ENCODE peak calls at places on chromosomes 4 and X, in six cellular contexts. One of them, this sample, is unnamed.

GRCh38 chr4:182143822-182144620 is 99.2 kb upstream of the TENM3 start:
- DNase-seq in mammary epithelial cell: peak
- DNase-seq in Peyer's patch: no peak
- DNase-seq in spleen: no peak
- DNase-seq in tibial artery: no peak
- DNase-seq in BJ: no peak
- DNase-seq in this sample: no peak

GRCh38 chr4:25677943-25678342 is 22.3 kb downstream of the SLC34A2 start:
- DNase-seq in mammary epithelial cell: no peak
- DNase-seq in Peyer's patch: no peak
- DNase-seq in spleen: no peak
- DNase-seq in tibial artery: no peak
- DNase-seq in BJ: no peak
- DNase-seq in this sample: no peak

GRCh38 chr4:120070191-120070590 is 3.5 kb upstream of the MAD2L1 start:
- DNase-seq in mammary epithelial cell: peak
- DNase-seq in Peyer's patch: no peak
- DNase-seq in spleen: no peak
- DNase-seq in tibial artery: no peak
- DNase-seq in BJ: peak
- DNase-seq in this sample: no peak

GRCh38 chr4:48002267-48002666 is 14.2 kb downstream of the CNGA1 start:
- DNase-seq in mammary epithelial cell: no peak
- DNase-seq in Peyer's patch: no peak
- DNase-seq in spleen: no peak
- DNase-seq in tibial artery: no peak
- DNase-seq in BJ: no peak
- DNase-seq in this sample: no peak

GRCh38 chr4:20176881-20177280 is 74.8 kb upstream of the SLIT2 start:
- DNase-seq in mammary epithelial cell: peak
- DNase-seq in Peyer's patch: no peak
- DNase-seq in spleen: no peak
- DNase-seq in tibial artery: no peak
- DNase-seq in BJ: no peak
- DNase-seq in this sample: no peak

GRCh38 chrX:19888419-19888879 is 1.0 kb upstream of the SH3KBP1 start:
- DNase-seq in mammary epithelial cell: peak
- DNase-seq in Peyer's patch: no peak
- DNase-seq in spleen: no peak
- DNase-seq in tibial artery: peak
- DNase-seq in BJ: peak
- DNase-seq in this sample: peak

GRCh38 chrX:140274761-140275525 is 229.9 kb downstream of the SOX3 start:
- DNase-seq in mammary epithelial cell: peak
- DNase-seq in Peyer's patch: no peak
- DNase-seq in spleen: no peak
- DNase-seq in tibial artery: no peak
- DNase-seq in BJ: no peak
- DNase-seq in this sample: no peak

GRCh38 chrX:47838361-47838760 is 1.7 kb downstream of the ZNF81 start:
- DNase-seq in mammary epithelial cell: no peak
- DNase-seq in Peyer's patch: no peak
- DNase-seq in spleen: no peak
- DNase-seq in tibial artery: no peak
- DNase-seq in BJ: no peak
- DNase-seq in this sample: no peak

GRCh38 chr4:72569719-72570235 is 756 bp upstream of the ADAMTS3 start:
- DNase-seq in mammary epithelial cell: no peak
- DNase-seq in Peyer's patch: no peak
- DNase-seq in spleen: no peak
- DNase-seq in tibial artery: no peak
- DNase-seq in BJ: no peak
- DNase-seq in this sample: no peak

GRCh38 chrX:137427813-137428212 is 138.1 kb upstream of the ZIC3 start:
- DNase-seq in mammary epithelial cell: no peak
- DNase-seq in Peyer's patch: no peak
- DNase-seq in spleen: no peak
- DNase-seq in tibial artery: no peak
- DNase-seq in BJ: no peak
- DNase-seq in this sample: no peak

GRCh38 chr4:47849466-47849865 is 11.6 kb upstream of the CORIN start:
- DNase-seq in mammary epithelial cell: no peak
- DNase-seq in Peyer's patch: no peak
- DNase-seq in spleen: no peak
- DNase-seq in tibial artery: no peak
- DNase-seq in BJ: no peak
- DNase-seq in this sample: no peak

GRCh38 chr4:169283114-169283509 is 12.4 kb upstream of the SH3RF1 start:
- DNase-seq in mammary epithelial cell: peak
- DNase-seq in Peyer's patch: no peak
- DNase-seq in spleen: no peak
- DNase-seq in tibial artery: no peak
- DNase-seq in BJ: peak
- DNase-seq in this sample: no peak

GRCh38 chr4:113958766-113959540 is 20.5 kb downstream of the ARSJ start:
- DNase-seq in mammary epithelial cell: peak
- DNase-seq in Peyer's patch: no peak
- DNase-seq in spleen: no peak
- DNase-seq in tibial artery: no peak
- DNase-seq in BJ: peak
- DNase-seq in this sample: no peak

GRCh38 chr4:165379662-165380061 is 854 bp downstream of the CPE start:
- DNase-seq in mammary epithelial cell: no peak
- DNase-seq in Peyer's patch: no peak
- DNase-seq in spleen: no peak
- DNase-seq in tibial artery: peak
- DNase-seq in BJ: no peak
- DNase-seq in this sample: no peak

GRCh38 chr4:1621526-1621925 is 62.6 kb downstream of the FAM53A start:
- DNase-seq in mammary epithelial cell: no peak
- DNase-seq in Peyer's patch: no peak
- DNase-seq in spleen: no peak
- DNase-seq in tibial artery: no peak
- DNase-seq in BJ: no peak
- DNase-seq in this sample: no peak

GRCh38 chrX:132217203-132218073 is 1.8 kb downstream of the RAP2C start:
- DNase-seq in mammary epithelial cell: peak
- DNase-seq in Peyer's patch: peak
- DNase-seq in spleen: peak
- DNase-seq in tibial artery: peak
- DNase-seq in BJ: no peak
- DNase-seq in this sample: peak

GRCh38 chr4:113447695-113448265 is 313.8 kb downstream of the CAMK2D start:
- DNase-seq in mammary epithelial cell: no peak
- DNase-seq in Peyer's patch: no peak
- DNase-seq in spleen: no peak
- DNase-seq in tibial artery: no peak
- DNase-seq in BJ: no peak
- DNase-seq in this sample: no peak

GRCh38 chr4:16225996-16226815 is at the start of gene TAPT1:
- DNase-seq in mammary epithelial cell: peak
- DNase-seq in Peyer's patch: peak
- DNase-seq in spleen: peak
- DNase-seq in tibial artery: peak
- DNase-seq in BJ: no peak
- DNase-seq in this sample: peak

GRCh38 chr4:102411416-102411815 is 66.1 kb upstream of the SLC39A8 start:
- DNase-seq in mammary epithelial cell: peak
- DNase-seq in Peyer's patch: no peak
- DNase-seq in spleen: no peak
- DNase-seq in tibial artery: no peak
- DNase-seq in BJ: no peak
- DNase-seq in this sample: no peak

GRCh38 chr4:177008071-177008835 is 215.5 kb upstream of the VEGFC start:
- DNase-seq in mammary epithelial cell: peak
- DNase-seq in Peyer's patch: no peak
- DNase-seq in spleen: no peak
- DNase-seq in tibial artery: no peak
- DNase-seq in BJ: no peak
- DNase-seq in this sample: no peak

GRCh38 chr4:85005865-85006377 is 39.4 kb upstream of the WDFY3 start:
- DNase-seq in mammary epithelial cell: peak
- DNase-seq in Peyer's patch: no peak
- DNase-seq in spleen: no peak
- DNase-seq in tibial artery: no peak
- DNase-seq in BJ: peak
- DNase-seq in this sample: no peak

GRCh38 chr4:126385954-126386353 is 1071.2 kb downstream of the FAT4 start:
- DNase-seq in mammary epithelial cell: no peak
- DNase-seq in Peyer's patch: no peak
- DNase-seq in spleen: no peak
- DNase-seq in tibial artery: no peak
- DNase-seq in BJ: no peak
- DNase-seq in this sample: no peak

GRCh38 chr4:86720508-86721068 is 126.5 kb downstream of the PTPN13 start:
- DNase-seq in mammary epithelial cell: peak
- DNase-seq in Peyer's patch: no peak
- DNase-seq in spleen: no peak
- DNase-seq in tibial artery: no peak
- DNase-seq in BJ: no peak
- DNase-seq in this sample: no peak

GRCh38 chr4:18020145-18020670 is 1.3 kb downstream of the LCORL start:
- DNase-seq in mammary epithelial cell: peak
- DNase-seq in Peyer's patch: peak
- DNase-seq in spleen: no peak
- DNase-seq in tibial artery: no peak
- DNase-seq in BJ: no peak
- DNase-seq in this sample: no peak

GRCh38 chr4:151407466-151408379 is 1.3 kb upstream of the FHIP1A start:
- DNase-seq in mammary epithelial cell: peak
- DNase-seq in Peyer's patch: peak
- DNase-seq in spleen: peak
- DNase-seq in tibial artery: peak
- DNase-seq in BJ: no peak
- DNase-seq in this sample: peak

GRCh38 chr4:72418458-72418857 is 150.6 kb downstream of the ADAMTS3 start:
- DNase-seq in mammary epithelial cell: peak
- DNase-seq in Peyer's patch: no peak
- DNase-seq in spleen: no peak
- DNase-seq in tibial artery: peak
- DNase-seq in BJ: peak
- DNase-seq in this sample: no peak

GRCh38 chrX:13533726-13534125 is 35.7 kb upstream of the EGFL6 start:
- DNase-seq in mammary epithelial cell: peak
- DNase-seq in Peyer's patch: no peak
- DNase-seq in spleen: no peak
- DNase-seq in tibial artery: no peak
- DNase-seq in BJ: no peak
- DNase-seq in this sample: no peak

DNA sequence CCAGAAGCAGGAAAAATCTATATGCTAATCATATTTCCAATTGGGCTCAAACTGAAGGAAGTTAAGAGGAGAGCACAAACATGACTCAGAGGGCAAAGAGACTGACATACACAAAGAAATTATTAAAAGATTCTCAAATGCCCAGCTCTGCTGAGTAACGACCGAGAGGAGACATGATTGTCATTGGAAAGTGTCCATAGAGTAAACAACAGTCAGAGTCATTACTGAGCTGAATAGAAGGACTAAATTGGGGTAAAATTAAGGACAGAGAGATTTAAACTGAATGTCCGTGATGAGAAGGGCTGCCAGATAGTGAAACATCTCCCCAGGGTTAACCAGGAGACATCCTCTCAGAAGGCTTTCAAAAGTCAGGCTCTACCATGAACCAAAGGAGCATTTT is 111.2 kb upstream of the GALNT7 start:
- DNase-seq in mammary epithelial cell: no peak
- DNase-seq in Peyer's patch: no peak
- DNase-seq in spleen: no peak
- DNase-seq in tibial artery: no peak
- DNase-seq in BJ: no peak
- DNase-seq in this sample: no peak
- H3K4me3 ChIP-seq in mammary epithelial cell: no peak
- H3K4me3 ChIP-seq in Peyer's patch: no peak
- H3K4me3 ChIP-seq in spleen: no peak
- H3K4me3 ChIP-seq in tibial artery: no peak
- H3K4me3 ChIP-seq in BJ: no peak
- H3K4me3 ChIP-seq in this sample: no peak

GRCh38 chrX:43973249-43973672 is at the start of gene NDP:
- DNase-seq in mammary epithelial cell: no peak
- DNase-seq in Peyer's patch: no peak
- DNase-seq in spleen: no peak
- DNase-seq in tibial artery: no peak
- DNase-seq in BJ: no peak
- DNase-seq in this sample: no peak
- H3K4me3 ChIP-seq in mammary epithelial cell: peak
- H3K4me3 ChIP-seq in Peyer's patch: peak
- H3K4me3 ChIP-seq in spleen: no peak
- H3K4me3 ChIP-seq in tibial artery: peak
- H3K4me3 ChIP-seq in BJ: peak
- H3K4me3 ChIP-seq in this sample: peak

DNA sequence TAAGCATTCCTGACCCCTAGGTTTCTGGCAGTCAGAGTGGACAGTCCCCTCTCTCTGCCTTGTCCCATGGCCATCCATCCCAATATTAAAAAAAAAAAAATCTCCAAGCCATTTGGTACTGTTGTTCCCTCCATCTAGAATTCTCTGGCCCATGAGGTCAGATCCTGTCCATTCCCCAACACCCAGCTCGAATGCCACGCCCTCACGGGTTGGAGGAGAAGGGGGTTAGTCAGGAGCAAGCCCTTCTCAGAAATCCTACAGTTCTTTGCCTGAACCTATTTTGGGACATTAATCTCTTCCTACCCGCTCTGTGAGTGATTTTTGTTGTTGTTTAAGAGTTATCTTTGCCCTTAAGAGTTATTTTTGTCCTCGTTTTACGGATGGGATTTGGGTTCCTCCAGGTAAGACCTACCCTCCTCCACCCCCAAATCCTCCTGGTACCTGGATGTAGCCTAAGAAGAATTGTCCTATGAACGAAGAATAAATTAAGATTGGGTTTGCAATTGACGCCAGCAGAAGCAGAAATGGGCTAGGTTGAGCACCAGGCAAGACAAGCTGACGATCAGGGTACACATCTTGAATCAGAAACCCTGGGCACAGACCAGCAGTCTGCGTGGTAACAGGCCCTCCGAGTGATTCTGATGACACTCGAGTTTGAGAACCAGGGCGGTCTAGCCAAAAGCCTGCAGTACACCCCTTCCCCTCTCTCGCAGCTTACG is 977 bp downstream of the RNF175 start:
- DNase-seq in mammary epithelial cell: no peak
- DNase-seq in Peyer's patch: no peak
- DNase-seq in spleen: no peak
- DNase-seq in tibial artery: no peak
- DNase-seq in BJ: no peak
- DNase-seq in this sample: no peak
- H3K4me3 ChIP-seq in mammary epithelial cell: peak
- H3K4me3 ChIP-seq in Peyer's patch: no peak
- H3K4me3 ChIP-seq in spleen: no peak
- H3K4me3 ChIP-seq in tibial artery: peak
- H3K4me3 ChIP-seq in BJ: peak
- H3K4me3 ChIP-seq in this sample: no peak

DNA sequence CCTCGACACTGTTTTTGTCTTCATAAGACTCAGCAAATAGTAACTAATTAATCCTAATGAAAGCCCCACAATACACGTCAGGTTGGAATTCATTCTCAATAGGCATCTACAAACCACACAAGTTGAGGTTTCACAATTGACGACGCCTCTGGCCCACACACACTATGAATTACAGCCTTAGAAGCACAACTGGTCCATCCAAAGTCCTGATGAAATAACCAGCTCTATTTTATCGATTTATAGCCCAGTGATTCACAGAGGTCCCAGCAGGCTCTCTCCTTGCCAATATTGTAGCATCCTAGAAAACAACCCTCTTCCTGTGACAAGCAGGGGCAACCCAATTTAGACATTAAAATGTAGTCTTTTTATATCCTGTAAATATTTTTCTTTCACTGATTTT is 112.1 kb downstream of the NR3C2 start:
- DNase-seq in mammary epithelial cell: no peak
- DNase-seq in Peyer's patch: no peak
- DNase-seq in spleen: no peak
- DNase-seq in tibial artery: peak
- DNase-seq in BJ: no peak
- DNase-seq in this sample: no peak
- H3K4me3 ChIP-seq in mammary epithelial cell: no peak
- H3K4me3 ChIP-seq in Peyer's patch: no peak
- H3K4me3 ChIP-seq in spleen: no peak
- H3K4me3 ChIP-seq in tibial artery: no peak
- H3K4me3 ChIP-seq in BJ: no peak
- H3K4me3 ChIP-seq in this sample: no peak